ENCODE peak calls at places on chromosome 14, in eight cellular contexts. One of them, this sample, is unnamed.

GRCh38 chr14:75832621-75833297 is 149.0 kb downstream of the TGFB3 start:
- DNase-seq in fibroblast of lung: peak
- DNase-seq in ascending aorta: no peak
- DNase-seq in uterus: peak
- DNase-seq in type B pancreatic cell: no peak
- DNase-seq in CD8-positive, alpha-beta T cell: no peak
- DNase-seq in GM12864: no peak
- DNase-seq in lung: no peak
- DNase-seq in this sample: no peak

GRCh38 chr14:32009221-32009620 is 67.9 kb upstream of the ARHGAP5 start:
- DNase-seq in fibroblast of lung: no peak
- DNase-seq in ascending aorta: no peak
- DNase-seq in uterus: no peak
- DNase-seq in type B pancreatic cell: no peak
- DNase-seq in CD8-positive, alpha-beta T cell: no peak
- DNase-seq in GM12864: no peak
- DNase-seq in lung: no peak
- DNase-seq in this sample: no peak

GRCh38 chr14:28867571-28867970 is 101.0 kb downstream of the FOXG1 start:
- DNase-seq in fibroblast of lung: peak
- DNase-seq in ascending aorta: no peak
- DNase-seq in uterus: no peak
- DNase-seq in type B pancreatic cell: no peak
- DNase-seq in CD8-positive, alpha-beta T cell: no peak
- DNase-seq in GM12864: no peak
- DNase-seq in lung: no peak
- DNase-seq in this sample: no peak

GRCh38 chr14:24389266-24389855 is 9.4 kb upstream of the NYNRIN start:
- DNase-seq in fibroblast of lung: peak
- DNase-seq in ascending aorta: no peak
- DNase-seq in uterus: no peak
- DNase-seq in type B pancreatic cell: no peak
- DNase-seq in CD8-positive, alpha-beta T cell: no peak
- DNase-seq in GM12864: no peak
- DNase-seq in lung: no peak
- DNase-seq in this sample: no peak

GRCh38 chr14:49895480-49895879 is 2.6 kb downstream of the ARF6 start:
- DNase-seq in fibroblast of lung: no peak
- DNase-seq in ascending aorta: no peak
- DNase-seq in uterus: no peak
- DNase-seq in type B pancreatic cell: no peak
- DNase-seq in CD8-positive, alpha-beta T cell: no peak
- DNase-seq in GM12864: no peak
- DNase-seq in lung: no peak
- DNase-seq in this sample: no peak

GRCh38 chr14:102221026-102221425 is 81.3 kb downstream of the WDR20 start:
- DNase-seq in fibroblast of lung: peak
- DNase-seq in ascending aorta: no peak
- DNase-seq in uterus: no peak
- DNase-seq in type B pancreatic cell: no peak
- DNase-seq in CD8-positive, alpha-beta T cell: no peak
- DNase-seq in GM12864: no peak
- DNase-seq in lung: no peak
- DNase-seq in this sample: no peak

GRCh38 chr14:21041676-21042433 is at the start of gene RNASE7:
- DNase-seq in fibroblast of lung: peak
- DNase-seq in ascending aorta: no peak
- DNase-seq in uterus: no peak
- DNase-seq in type B pancreatic cell: no peak
- DNase-seq in CD8-positive, alpha-beta T cell: no peak
- DNase-seq in GM12864: no peak
- DNase-seq in lung: no peak
- DNase-seq in this sample: no peak

GRCh38 chr14:102075155-102075554 is 11.7 kb downstream of the HSP90AA1 start:
- DNase-seq in fibroblast of lung: no peak
- DNase-seq in ascending aorta: no peak
- DNase-seq in uterus: no peak
- DNase-seq in type B pancreatic cell: no peak
- DNase-seq in CD8-positive, alpha-beta T cell: no peak
- DNase-seq in GM12864: no peak
- DNase-seq in lung: no peak
- DNase-seq in this sample: no peak

GRCh38 chr14:50371546-50371945 is 25.1 kb downstream of the CDKL1 start:
- DNase-seq in fibroblast of lung: no peak
- DNase-seq in ascending aorta: no peak
- DNase-seq in uterus: no peak
- DNase-seq in type B pancreatic cell: no peak
- DNase-seq in CD8-positive, alpha-beta T cell: no peak
- DNase-seq in GM12864: no peak
- DNase-seq in lung: no peak
- DNase-seq in this sample: no peak

GRCh38 chr14:29216774-29217232 is 450.2 kb downstream of the FOXG1 start:
- DNase-seq in fibroblast of lung: peak
- DNase-seq in ascending aorta: no peak
- DNase-seq in uterus: no peak
- DNase-seq in type B pancreatic cell: no peak
- DNase-seq in CD8-positive, alpha-beta T cell: no peak
- DNase-seq in GM12864: no peak
- DNase-seq in lung: no peak
- DNase-seq in this sample: no peak

GRCh38 chr14:69118313-69118712 is 34.6 kb downstream of the DCAF5 start:
- DNase-seq in fibroblast of lung: no peak
- DNase-seq in ascending aorta: no peak
- DNase-seq in uterus: no peak
- DNase-seq in type B pancreatic cell: no peak
- DNase-seq in CD8-positive, alpha-beta T cell: no peak
- DNase-seq in GM12864: no peak
- DNase-seq in lung: no peak
- DNase-seq in this sample: no peak

GRCh38 chr14:37202265-37202664 is 4.5 kb downstream of the MIPOL1 start:
- DNase-seq in fibroblast of lung: peak
- DNase-seq in ascending aorta: no peak
- DNase-seq in uterus: no peak
- DNase-seq in type B pancreatic cell: no peak
- DNase-seq in CD8-positive, alpha-beta T cell: no peak
- DNase-seq in GM12864: no peak
- DNase-seq in lung: no peak
- DNase-seq in this sample: no peak

GRCh38 chr14:32252030-32252670 is 49.1 kb upstream of the RNU6-8 start:
- DNase-seq in fibroblast of lung: peak
- DNase-seq in ascending aorta: peak
- DNase-seq in uterus: peak
- DNase-seq in type B pancreatic cell: no peak
- DNase-seq in CD8-positive, alpha-beta T cell: peak
- DNase-seq in GM12864: peak
- DNase-seq in lung: peak
- DNase-seq in this sample: peak

GRCh38 chr14:60233891-60234290 is 15.1 kb upstream of the PPM1A start:
- DNase-seq in fibroblast of lung: no peak
- DNase-seq in ascending aorta: no peak
- DNase-seq in uterus: no peak
- DNase-seq in type B pancreatic cell: no peak
- DNase-seq in CD8-positive, alpha-beta T cell: no peak
- DNase-seq in GM12864: no peak
- DNase-seq in lung: no peak
- DNase-seq in this sample: no peak

GRCh38 chr14:105325716-105326567 is 11.4 kb downstream of the PACS2 start:
- DNase-seq in fibroblast of lung: no peak
- DNase-seq in ascending aorta: no peak
- DNase-seq in uterus: no peak
- DNase-seq in type B pancreatic cell: no peak
- DNase-seq in CD8-positive, alpha-beta T cell: no peak
- DNase-seq in GM12864: no peak
- DNase-seq in lung: no peak
- DNase-seq in this sample: no peak

GRCh38 chr14:92568621-92569479 is 55.3 kb downstream of the RIN3 start:
- DNase-seq in fibroblast of lung: no peak
- DNase-seq in ascending aorta: no peak
- DNase-seq in uterus: no peak
- DNase-seq in type B pancreatic cell: no peak
- DNase-seq in CD8-positive, alpha-beta T cell: peak
- DNase-seq in GM12864: no peak
- DNase-seq in lung: no peak
- DNase-seq in this sample: no peak

GRCh38 chr14:97634786-97635185 is 837.6 kb downstream of the VRK1 start:
- DNase-seq in fibroblast of lung: no peak
- DNase-seq in ascending aorta: no peak
- DNase-seq in uterus: no peak
- DNase-seq in type B pancreatic cell: no peak
- DNase-seq in CD8-positive, alpha-beta T cell: peak
- DNase-seq in GM12864: no peak
- DNase-seq in lung: no peak
- DNase-seq in this sample: no peak

GRCh38 chr14:40697221-40697620 is 909.5 kb upstream of the LRFN5 start:
- DNase-seq in fibroblast of lung: peak
- DNase-seq in ascending aorta: no peak
- DNase-seq in uterus: no peak
- DNase-seq in type B pancreatic cell: no peak
- DNase-seq in CD8-positive, alpha-beta T cell: no peak
- DNase-seq in GM12864: no peak
- DNase-seq in lung: no peak
- DNase-seq in this sample: no peak

GRCh38 chr14:106051790-106052189 is 525.4 kb downstream of the TMEM121 start:
- DNase-seq in fibroblast of lung: no peak
- DNase-seq in ascending aorta: no peak
- DNase-seq in uterus: no peak
- DNase-seq in type B pancreatic cell: no peak
- DNase-seq in CD8-positive, alpha-beta T cell: no peak
- DNase-seq in GM12864: no peak
- DNase-seq in lung: no peak
- DNase-seq in this sample: no peak

GRCh38 chr14:104293851-104294627 is 155.7 kb downstream of the KIF26A start:
- DNase-seq in fibroblast of lung: no peak
- DNase-seq in ascending aorta: no peak
- DNase-seq in uterus: no peak
- DNase-seq in type B pancreatic cell: no peak
- DNase-seq in CD8-positive, alpha-beta T cell: no peak
- DNase-seq in GM12864: no peak
- DNase-seq in lung: no peak
- DNase-seq in this sample: no peak

GRCh38 chr14:54565236-54566151 is 1.4 kb upstream of the SAMD4A start:
- DNase-seq in fibroblast of lung: peak
- DNase-seq in ascending aorta: peak
- DNase-seq in uterus: peak
- DNase-seq in type B pancreatic cell: peak
- DNase-seq in CD8-positive, alpha-beta T cell: peak
- DNase-seq in GM12864: peak
- DNase-seq in lung: peak
- DNase-seq in this sample: peak
- TF ChIP-seq CTCF in fibroblast of lung: no peak
- TF ChIP-seq CTCF in ascending aorta: peak
- TF ChIP-seq CTCF in uterus: peak
- TF ChIP-seq CTCF in type B pancreatic cell: peak
- TF ChIP-seq CTCF in CD8-positive, alpha-beta T cell: no peak
- TF ChIP-seq CTCF in GM12864: peak
- TF ChIP-seq CTCF in lung: no peak
- TF ChIP-seq CTCF in this sample: peak

GRCh38 chr14:96284430-96284829 is 28.4 kb downstream of the BDKRB1 start:
- DNase-seq in fibroblast of lung: no peak
- DNase-seq in ascending aorta: no peak
- DNase-seq in uterus: no peak
- DNase-seq in type B pancreatic cell: no peak
- DNase-seq in CD8-positive, alpha-beta T cell: no peak
- DNase-seq in GM12864: no peak
- DNase-seq in lung: no peak
- DNase-seq in this sample: no peak
- TF ChIP-seq CTCF in fibroblast of lung: no peak
- TF ChIP-seq CTCF in ascending aorta: no peak
- TF ChIP-seq CTCF in uterus: no peak
- TF ChIP-seq CTCF in type B pancreatic cell: peak
- TF ChIP-seq CTCF in CD8-positive, alpha-beta T cell: no peak
- TF ChIP-seq CTCF in GM12864: no peak
- TF ChIP-seq CTCF in lung: no peak
- TF ChIP-seq CTCF in this sample: no peak

GRCh38 chr14:82192387-82192786 is 658.7 kb upstream of the SEL1L start:
- DNase-seq in fibroblast of lung: no peak
- DNase-seq in ascending aorta: no peak
- DNase-seq in uterus: no peak
- DNase-seq in type B pancreatic cell: no peak
- DNase-seq in CD8-positive, alpha-beta T cell: no peak
- DNase-seq in GM12864: no peak
- DNase-seq in lung: no peak
- DNase-seq in this sample: no peak
- TF ChIP-seq CTCF in fibroblast of lung: no peak
- TF ChIP-seq CTCF in ascending aorta: no peak
- TF ChIP-seq CTCF in uterus: no peak
- TF ChIP-seq CTCF in type B pancreatic cell: no peak
- TF ChIP-seq CTCF in CD8-positive, alpha-beta T cell: no peak
- TF ChIP-seq CTCF in GM12864: no peak
- TF ChIP-seq CTCF in lung: no peak
- TF ChIP-seq CTCF in this sample: no peak

DNA sequence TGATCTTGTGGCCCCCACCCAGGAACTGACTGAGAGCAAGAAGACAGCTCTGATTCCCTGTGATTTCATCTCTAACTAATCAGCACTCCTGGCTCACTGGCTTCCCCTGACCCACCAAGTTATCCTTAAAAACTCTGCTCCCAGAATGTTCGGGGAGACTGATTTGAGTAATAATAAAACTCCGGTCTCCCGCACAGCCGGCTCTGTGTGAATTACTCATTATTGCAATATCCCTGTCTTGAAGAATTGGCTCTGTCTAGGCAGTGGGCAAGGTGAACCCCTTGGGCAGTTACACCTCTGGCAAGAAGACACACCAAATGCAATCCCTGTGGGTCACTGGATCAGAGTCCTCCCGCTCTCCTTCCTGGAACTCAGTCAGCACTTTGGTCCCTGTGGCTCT is 21.3 kb downstream of the SLC7A7 start:
- DNase-seq in fibroblast of lung: no peak
- DNase-seq in ascending aorta: no peak
- DNase-seq in uterus: no peak
- DNase-seq in type B pancreatic cell: no peak
- DNase-seq in CD8-positive, alpha-beta T cell: no peak
- DNase-seq in GM12864: no peak
- DNase-seq in lung: no peak
- DNase-seq in this sample: no peak
- TF ChIP-seq CTCF in fibroblast of lung: no peak
- TF ChIP-seq CTCF in ascending aorta: no peak
- TF ChIP-seq CTCF in uterus: no peak
- TF ChIP-seq CTCF in type B pancreatic cell: no peak
- TF ChIP-seq CTCF in CD8-positive, alpha-beta T cell: no peak
- TF ChIP-seq CTCF in GM12864: no peak
- TF ChIP-seq CTCF in lung: no peak
- TF ChIP-seq CTCF in this sample: no peak